ENCODE peak calls at places on chromosome 22, in five cellular contexts. N is chondrocyte, L is prostate gland, T is thoracic aorta, V is left ventricle myocardium superior. O is an unnamed sample.

GRCh38 chr22:41512421-41513194 is 31.7 kb downstream of the POLR3H start:
- DNase-seq in N (no peak), L (peak; percentile 52), V (peak; percentile 64), T (no peak), O (no peak)

GRCh38 chr22:22824340-22825212 is 63.0 kb upstream of the IGLL5 start:
- DNase-seq in L (no peak), T (no peak), V (no peak), N (no peak), O (no peak)

GRCh38 chr22:24950272-24950902 is 2.1 kb upstream of the KIAA1671 start:
- DNase-seq in N (no peak), T (no peak), V (no peak), L (no peak), O (no peak)

GRCh38 chr22:46453006-46453828 is 84.2 kb downstream of the CELSR1 start:
- DNase-seq in V (peak; percentile 54), T (no peak), L (peak; percentile 76), N (peak; percentile 75), O (peak; percentile 84)

GRCh38 chr22:24430431-24431308 is 3.3 kb downstream of the ADORA2A start:
- DNase-seq in V (peak; percentile 27), T (no peak), L (no peak), N (peak; percentile 80), O (no peak)

GRCh38 chr22:19121631-19122142 is 525 bp downstream of the DGCR2 start:
- DNase-seq in L (peak; percentile 50), N (no peak), V (peak; percentile 75), T (no peak), O (no peak)

GRCh38 chr22:27240298-27240885 is 561.2 kb downstream of the MN1 start:
- DNase-seq in N (no peak), L (no peak), T (no peak), V (no peak), O (no peak)

GRCh38 chr22:26725012-26725676 is 67.8 kb downstream of the MIAT start:
- DNase-seq in T (no peak), L (no peak), N (no peak), V (no peak), O (no peak)

GRCh38 chr22:42388130-42388797 is 43.9 kb downstream of the NFAM1 start:
- DNase-seq in V (no peak), N (no peak), L (no peak), T (no peak), O (peak; percentile 71)

GRCh38 chr22:26949193-26949592 is 291.8 kb downstream of the MIAT start:
- DNase-seq in V (no peak), N (no peak), L (no peak), T (no peak), O (no peak)

O was measured in RWPE2.